ENCODE peak calls at places on chromosomes 3 and 15, in seven cellular contexts. C, B, M, V, R, E and P are unnamed samples. For H3K9me2, the result is how much of the 10 kb centered on the place peaks cover.

GRCh38 chr3:14506626-14507344 is 33.4 kb downstream of the GRIP2 start:
- DNase-seq in B (no peak), E (no peak), V (no peak), R (no peak), C (no peak), M (no peak), P (no peak)

GRCh38 chr3:141275032-141275422 is 43.4 kb downstream of the PXYLP1 start:
- DNase-seq in V (no peak), E (no peak), R (no peak), B (no peak), M (peak), C (no peak), P (peak)

GRCh38 chr3:170410428-170411029 is 8.1 kb upstream of the CLDN11 start:
- DNase-seq in M (no peak), R (peak), E (no peak), V (peak), B (peak), C (peak), P (peak)

GRCh38 chr3:100710355-100711198 is 1.3 kb downstream of the TFG start:
- DNase-seq in V (peak), B (peak), E (peak), R (peak), M (peak), C (peak), P (peak)

GRCh38 chr15:67843571-67844387 is 3.9 kb upstream of the RNU6-1 start:
- DNase-seq in R (no peak), B (no peak), E (no peak), V (no peak), M (no peak), C (no peak), P (no peak)

GRCh38 chr15:31843426-31844055 is 186.8 kb upstream of the CHRNA7 start:
- DNase-seq in V (no peak), R (no peak), E (peak), B (no peak), M (no peak), C (no peak), P (no peak)

GRCh38 chr3:70111381-70111780 is 111.8 kb downstream of the SAMMSON start:
- DNase-seq in B (no peak), V (no peak), M (no peak), E (no peak), R (no peak), C (no peak), P (no peak)

GRCh38 chr3:189773056-189773455 is 141.9 kb downstream of the TP63 start:
- DNase-seq in M (peak), B (peak), V (no peak), R (no peak), C (no peak), E (no peak), P (peak)

GRCh38 chr3:4629095-4630007 is 136.2 kb downstream of the ITPR1 start:
- DNase-seq in V (no peak), E (no peak), C (no peak), R (no peak), M (no peak), B (no peak), P (no peak)

GRCh38 chr3:71102111-71103039 is 481.2 kb downstream of the FOXP1 start:
- DNase-seq in R (no peak), M (no peak), E (peak), C (no peak), V (no peak), B (peak), P (peak)

GRCh38 chr3:4411236-4411635 is 55.8 kb downstream of the SUMF1 start:
- DNase-seq in V (no peak), C (no peak), E (no peak), B (no peak), M (no peak), R (no peak), P (no peak)

GRCh38 chr3:72475258-72476138 is 372.7 kb downstream of the SHQ1 start:
- DNase-seq in C (no peak), E (no peak), B (no peak), M (no peak), V (no peak), R (no peak), P (no peak)

GRCh38 chr3:96700322-96701315 is 113.8 kb upstream of the EPHA6 start:
- DNase-seq in B (peak), C (peak), M (no peak), R (no peak), V (no peak), E (no peak), P (peak)

GRCh38 chr3:52480768-52481715 is 14.1 kb upstream of the STAB1 start:
- DNase-seq in B (no peak), R (no peak), C (no peak), M (no peak), E (no peak), V (no peak), P (no peak)

GRCh38 chr3:52483577-52484495 is 11.3 kb upstream of the STAB1 start:
- DNase-seq in V (no peak), B (peak), R (no peak), M (no peak), E (no peak), C (no peak), P (no peak)

GRCh38 chr3:52483081-52483480 is 12.1 kb upstream of the STAB1 start:
- DNase-seq in C (no peak), B (no peak), M (no peak), R (no peak), V (no peak), E (no peak), P (no peak)

GRCh38 chr3:52479876-52480575 is 15.1 kb upstream of the STAB1 start:
- DNase-seq in E (no peak), V (no peak), C (no peak), B (no peak), R (no peak), M (no peak), P (no peak)

GRCh38 chr3:52481819-52482521 is 13.2 kb upstream of the STAB1 start:
- DNase-seq in C (peak), B (no peak), E (peak), M (no peak), R (no peak), V (no peak), P (no peak)
- H3K27ac ChIP-seq in C (no peak), B (no peak), E (peak), M (no peak), R (no peak), V (no peak), P (no peak)

DNA sequence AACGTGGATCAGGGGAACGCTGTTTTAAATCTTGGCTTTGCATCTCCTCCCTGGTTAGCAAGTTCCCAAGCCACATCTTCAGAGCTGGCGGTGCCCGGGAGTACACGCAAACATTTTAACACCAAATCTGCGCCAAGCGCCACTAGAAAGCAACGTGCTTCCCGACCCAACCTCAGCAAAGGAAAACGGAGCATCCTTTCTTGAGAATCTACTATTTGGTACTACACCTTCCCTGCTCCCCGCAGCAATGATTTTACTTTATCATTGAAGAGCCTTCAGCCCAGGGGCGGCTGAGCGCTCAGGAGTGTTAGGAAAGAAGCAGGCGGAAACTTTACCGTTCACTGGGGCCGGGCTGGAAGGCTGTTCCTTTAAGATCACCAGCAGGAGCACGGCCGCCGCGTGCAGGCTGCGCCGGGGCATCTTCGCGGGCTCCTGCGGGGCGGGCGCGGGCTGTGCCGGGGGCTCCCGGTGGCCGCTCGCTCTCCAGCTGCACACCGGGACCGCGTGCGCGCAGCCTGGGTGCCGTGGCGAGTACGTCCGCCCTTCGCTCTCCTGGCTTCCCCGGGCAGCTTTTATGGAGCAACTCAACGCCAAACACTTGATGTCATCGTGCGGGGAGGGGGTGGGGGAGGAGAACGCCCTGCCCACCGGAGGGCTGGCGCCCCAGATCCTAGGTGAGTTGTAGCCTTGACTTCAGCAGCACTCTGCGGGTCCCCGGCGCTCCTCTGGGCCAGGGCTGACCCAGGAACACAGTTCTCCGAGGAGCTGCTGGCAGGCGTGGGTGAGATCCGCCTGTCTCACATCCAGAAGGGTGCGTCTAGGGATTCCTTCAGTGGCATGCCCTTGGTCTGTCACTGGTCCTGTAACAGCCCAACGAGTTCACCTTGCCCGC is at the start of gene CA12:
- DNase-seq in M (no peak), E (peak), V (no peak), B (peak), R (no peak), C (peak), P (peak)
- TF ChIP-seq CTCF in M (no peak), E (no peak), V (no peak), B (no peak), R (no peak), C (no peak), P (no peak)

DNA sequence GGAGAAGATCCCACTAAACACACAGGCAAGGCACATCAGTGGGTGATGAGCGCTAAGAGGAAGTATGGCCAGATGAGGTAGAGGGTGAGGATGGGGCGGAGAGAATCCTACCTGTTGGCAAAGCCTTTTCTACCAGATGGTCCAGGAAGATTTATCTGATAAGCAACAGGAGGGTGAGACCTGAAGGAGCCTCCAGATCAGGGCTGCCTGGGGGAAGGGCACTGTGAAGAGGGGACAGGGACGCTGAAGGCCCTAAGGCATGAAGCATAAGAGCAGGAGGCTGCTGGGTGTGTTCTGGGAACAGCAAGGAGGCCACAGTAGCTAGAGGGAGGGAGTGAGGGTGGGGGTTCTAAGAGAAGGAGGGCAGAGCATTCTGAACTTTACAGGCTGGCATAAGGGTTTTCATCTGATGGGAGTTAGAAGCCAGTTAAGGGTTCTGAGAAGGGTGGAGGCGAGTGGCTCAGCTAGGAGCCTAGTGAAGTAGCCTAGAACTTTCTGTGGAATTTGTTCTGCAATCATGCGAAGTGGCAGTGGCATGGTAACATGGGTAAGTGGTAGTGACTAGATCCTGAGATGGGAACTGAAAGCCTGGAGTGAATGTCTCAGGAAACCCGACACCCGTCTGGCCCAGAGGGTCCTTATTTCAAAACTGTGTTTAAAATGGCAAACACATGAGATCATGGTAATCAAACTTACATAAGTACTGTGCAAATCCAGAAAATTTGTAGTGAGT is 29.9 kb downstream of the CGNL1 start:
- DNase-seq in C (no peak), B (no peak), R (no peak), M (no peak), V (no peak), E (no peak), P (no peak)
- H3K9me2 ChIP-seq in C (under half), B (under half), R (under half), M (under half), V (under half), E (under half), P (under half)

DNA sequence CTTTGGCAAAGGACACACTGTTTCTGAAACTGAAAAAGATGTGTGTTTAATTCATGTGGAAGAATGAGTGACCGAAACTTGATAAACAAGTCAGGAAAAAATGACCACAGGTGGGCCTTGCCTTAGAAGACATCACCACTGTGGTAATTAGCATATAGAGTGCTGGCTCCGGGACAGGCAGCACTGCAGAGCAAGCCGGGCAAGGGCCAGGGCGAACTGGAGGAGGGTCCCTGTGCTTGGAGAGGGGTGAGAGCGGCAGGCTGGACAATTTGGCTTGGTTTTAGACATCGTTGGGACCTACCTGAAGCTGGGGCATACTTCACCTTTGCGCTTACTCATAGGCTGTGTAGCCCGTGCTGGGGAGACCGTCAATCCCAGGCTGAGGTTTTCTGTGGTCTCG is 8.2 kb downstream of the RTP3 start:
- DNase-seq in B (no peak), C (no peak), E (no peak), R (no peak), V (no peak), M (no peak), P (no peak)
- H3K27ac ChIP-seq in B (no peak), C (no peak), E (no peak), R (no peak), V (no peak), M (no peak), P (no peak)

GRCh38 chr15:82047493-82048446 is 2.0 kb upstream of the MEX3B start:
- DNase-seq in M (no peak), V (no peak), R (no peak), E (no peak), B (peak), C (peak), P (no peak)
- TF ChIP-seq CTCF in M (no peak), V (peak), R (peak), E (no peak), B (no peak), C (no peak), P (peak)

GRCh38 chr15:92012368-92012629 is 158.8 kb downstream of the SLCO3A1 start:
- DNase-seq in M (peak), E (no peak), R (no peak), B (no peak), V (no peak), C (no peak), P (no peak)
- H3K9me2 ChIP-seq in M (under half), E (under half), R (under half), B (under half), V (under half), C (under half), P (under half)